ENCODE peak calls at places on chromosomes 12 and 14, in four cellular contexts. I, E, S and Q are unnamed samples.

GRCh38 chr14:95683793-95684192 is 2.4 kb upstream of the TCL1B start:
- DNase-seq in I (peak), E (peak), S (no peak), Q (peak)

GRCh38 chr12:62785941-62786559 is 148.9 kb downstream of the PPM1H start:
- DNase-seq in I (no peak), E (no peak), S (no peak), Q (peak)

GRCh38 chr12:112357214-112357613 is 25.0 kb downstream of the HECTD4 start:
- DNase-seq in I (no peak), E (no peak), S (no peak), Q (no peak)

GRCh38 chr12:131729254-131729955 is 18.5 kb downstream of the SFSWAP start:
- DNase-seq in I (no peak), E (no peak), S (no peak), Q (no peak)

GRCh38 chr14:86575141-86575540 is 1045.2 kb downstream of the FLRT2 start:
- DNase-seq in I (no peak), E (no peak), S (peak), Q (no peak)

GRCh38 chr12:29395356-29395755 is 14.4 kb upstream of the ERGIC2 start:
- DNase-seq in I (no peak), E (no peak), S (no peak), Q (no peak)

GRCh38 chr14:80215081-80215480 is 3.8 kb upstream of the DIO2 start:
- DNase-seq in I (no peak), E (no peak), S (no peak), Q (no peak)

GRCh38 chr14:96746101-96746500 is 51.1 kb upstream of the VRK1 start:
- DNase-seq in I (no peak), E (no peak), S (no peak), Q (no peak)

GRCh38 chr14:33039321-33039720 is 100.6 kb downstream of the NPAS3 start:
- DNase-seq in I (no peak), E (no peak), S (no peak), Q (no peak)

GRCh38 chr14:79920180-79920579 is 291.1 kb downstream of the DIO2 start:
- DNase-seq in I (no peak), E (no peak), S (no peak), Q (no peak)

GRCh38 chr14:33386771-33387170 is 448.1 kb downstream of the NPAS3 start:
- DNase-seq in I (no peak), E (no peak), S (no peak), Q (no peak)

GRCh38 chr12:119714614-119715267 is 46.8 kb downstream of the PRKAB1 start:
- DNase-seq in I (no peak), E (no peak), S (no peak), Q (no peak)

GRCh38 chr12:5533368-5533767 is 101.5 kb downstream of the NTF3 start:
- DNase-seq in I (no peak), E (no peak), S (no peak), Q (no peak)

GRCh38 chr14:90398315-90398811 is 1.5 kb downstream of the CALM1 start:
- DNase-seq in I (peak), E (no peak), S (peak), Q (peak)

GRCh38 chr12:29930503-29930902 is 146.8 kb upstream of the TMTC1 start:
- DNase-seq in I (no peak), E (no peak), S (no peak), Q (no peak)

GRCh38 chr14:75249958-75250336 is 28.7 kb upstream of the FOS start:
- DNase-seq in I (no peak), E (no peak), S (no peak), Q (no peak)

GRCh38 chr14:75247286-75247922 is 31.2 kb upstream of the FOS start:
- DNase-seq in I (no peak), E (peak), S (no peak), Q (no peak)

GRCh38 chr14:75250800-75251199 is 27.8 kb upstream of the FOS start:
- DNase-seq in I (no peak), E (no peak), S (no peak), Q (no peak)

GRCh38 chr14:75247939-75248338 is 30.7 kb upstream of the FOS start:
- DNase-seq in I (no peak), E (no peak), S (no peak), Q (no peak)

DNA sequence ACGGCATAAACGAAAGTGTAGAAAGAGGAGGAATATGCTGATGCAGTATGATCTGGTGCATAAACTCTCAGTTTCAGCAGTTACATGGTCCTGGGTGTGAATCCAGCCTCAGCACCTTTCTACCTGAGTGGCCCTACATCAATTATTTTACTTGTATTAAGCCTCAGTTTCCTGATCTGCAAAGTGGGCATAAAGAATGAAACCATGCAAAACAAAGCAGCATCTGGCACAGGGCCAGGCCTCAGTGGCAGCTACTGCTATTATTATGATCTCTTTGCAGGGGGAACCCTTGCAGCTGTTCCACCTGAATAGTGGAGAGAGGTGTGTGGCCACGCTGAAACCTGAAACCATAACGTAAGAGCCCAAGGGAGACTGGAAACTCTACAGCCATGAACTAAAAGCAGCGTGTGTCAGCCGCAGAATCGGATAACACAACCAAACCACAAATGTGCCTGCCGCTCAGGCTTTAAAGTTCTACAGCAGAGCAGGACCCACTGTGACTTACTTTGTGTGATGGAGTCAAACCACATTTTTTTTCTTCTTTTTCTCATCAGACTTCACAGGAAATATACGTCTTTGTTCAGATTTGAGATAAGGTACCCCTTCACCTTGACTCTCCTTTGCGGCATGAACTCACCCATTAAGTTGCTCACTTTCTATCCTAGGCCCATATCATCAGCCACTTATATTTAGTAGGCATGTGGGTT is 29.2 kb upstream of the FOS start:
- DNase-seq in I (no peak), E (no peak), S (no peak), Q (no peak)
- TF ChIP-seq POLR2AphosphoS5 in I (no peak), E (no peak), S (no peak), Q (no peak)

DNA sequence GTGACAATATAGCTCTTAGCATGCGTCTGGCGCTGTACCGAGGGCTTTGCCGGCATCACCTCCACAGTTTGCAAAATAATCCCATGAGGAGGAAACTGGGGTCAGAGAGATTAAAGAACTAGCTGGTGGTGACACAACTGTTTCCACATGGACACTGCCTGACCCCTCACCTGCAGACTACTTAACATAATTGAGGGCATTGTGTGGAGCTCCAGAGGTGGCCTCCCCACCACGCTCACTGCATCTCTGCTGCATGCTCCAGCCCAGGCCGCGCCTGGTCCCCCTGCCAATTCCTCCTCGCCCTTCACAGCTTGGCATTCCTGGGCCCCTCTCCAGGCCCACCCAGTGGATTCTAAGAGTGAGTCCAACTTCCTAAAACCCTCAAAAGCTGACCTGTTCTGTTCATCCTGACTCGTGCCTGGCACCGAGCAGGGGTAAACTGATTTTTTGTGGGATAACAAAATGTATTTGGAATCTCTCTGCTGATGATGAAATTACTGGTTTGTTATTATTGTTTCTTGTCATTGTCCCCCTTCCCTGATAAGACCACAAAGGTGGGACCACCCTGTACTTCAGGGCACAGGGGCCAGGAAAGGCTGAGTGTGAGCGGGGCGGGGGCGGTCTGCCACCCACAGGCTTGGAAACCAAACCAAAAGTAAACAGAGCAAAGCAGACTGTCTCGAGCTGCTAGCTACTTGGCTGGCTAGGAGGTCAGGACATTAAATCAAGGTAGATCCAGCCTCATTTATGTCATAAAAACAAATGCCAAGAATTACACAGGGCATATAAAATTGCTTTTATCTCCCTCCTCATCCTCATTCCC is 40.6 kb downstream of the CHGA start:
- DNase-seq in I (no peak), E (peak), S (no peak), Q (no peak)
- H3K27ac ChIP-seq in I (no peak), E (no peak), S (no peak), Q (no peak)

GRCh38 chr14:23564181-23564812 is 3.3 kb downstream of the AP1G2 start:
- DNase-seq in I (no peak), E (no peak), S (no peak), Q (no peak)

GRCh38 chr14:23561873-23562821 is 5.4 kb downstream of the AP1G2 start:
- DNase-seq in I (no peak), E (no peak), S (no peak), Q (no peak)

GRCh38 chr14:23561259-23561658 is 5.2 kb downstream of the THTPA start:
- DNase-seq in I (no peak), E (no peak), S (no peak), Q (no peak)

GRCh38 chr14:23563473-23564180 is 4.0 kb downstream of the AP1G2 start:
- DNase-seq in I (no peak), E (no peak), S (no peak), Q (no peak)

DNA sequence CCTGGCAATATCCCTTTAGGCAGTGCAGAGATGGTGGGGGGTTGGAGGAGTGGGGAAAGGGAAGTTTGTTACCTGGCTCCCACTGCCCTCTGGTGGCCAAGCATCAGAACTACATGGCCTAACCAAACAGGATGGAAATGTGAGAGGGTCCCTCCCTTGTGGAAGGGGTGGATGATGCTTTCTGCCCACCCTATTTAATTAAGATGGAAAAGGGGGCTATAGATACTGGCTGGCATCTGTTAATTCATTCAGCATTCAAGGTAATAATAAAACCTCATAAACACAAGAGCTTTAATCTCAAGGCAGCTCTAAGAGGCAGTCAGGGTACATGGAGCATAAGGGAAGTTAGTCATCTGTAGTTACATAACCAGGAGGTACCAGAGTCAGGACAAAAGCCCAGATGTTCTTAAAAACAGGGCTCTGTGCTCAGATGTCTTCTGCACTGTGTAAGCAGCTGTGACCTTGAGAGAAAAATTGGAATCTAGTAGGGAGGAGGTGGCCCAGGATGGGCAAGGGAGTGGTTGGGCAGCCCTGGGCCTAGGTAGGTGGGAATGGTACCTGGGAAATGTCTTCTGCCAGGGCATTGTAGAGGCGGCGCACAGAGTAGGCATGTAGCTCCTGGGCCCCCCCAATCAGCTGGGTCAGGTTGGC is 4.6 kb downstream of the AP1G2 start:
- DNase-seq in I (peak), E (peak), S (peak), Q (peak)
- TF ChIP-seq GABPA in I (no peak), E (no peak), S (no peak), Q (no peak)

DNA sequence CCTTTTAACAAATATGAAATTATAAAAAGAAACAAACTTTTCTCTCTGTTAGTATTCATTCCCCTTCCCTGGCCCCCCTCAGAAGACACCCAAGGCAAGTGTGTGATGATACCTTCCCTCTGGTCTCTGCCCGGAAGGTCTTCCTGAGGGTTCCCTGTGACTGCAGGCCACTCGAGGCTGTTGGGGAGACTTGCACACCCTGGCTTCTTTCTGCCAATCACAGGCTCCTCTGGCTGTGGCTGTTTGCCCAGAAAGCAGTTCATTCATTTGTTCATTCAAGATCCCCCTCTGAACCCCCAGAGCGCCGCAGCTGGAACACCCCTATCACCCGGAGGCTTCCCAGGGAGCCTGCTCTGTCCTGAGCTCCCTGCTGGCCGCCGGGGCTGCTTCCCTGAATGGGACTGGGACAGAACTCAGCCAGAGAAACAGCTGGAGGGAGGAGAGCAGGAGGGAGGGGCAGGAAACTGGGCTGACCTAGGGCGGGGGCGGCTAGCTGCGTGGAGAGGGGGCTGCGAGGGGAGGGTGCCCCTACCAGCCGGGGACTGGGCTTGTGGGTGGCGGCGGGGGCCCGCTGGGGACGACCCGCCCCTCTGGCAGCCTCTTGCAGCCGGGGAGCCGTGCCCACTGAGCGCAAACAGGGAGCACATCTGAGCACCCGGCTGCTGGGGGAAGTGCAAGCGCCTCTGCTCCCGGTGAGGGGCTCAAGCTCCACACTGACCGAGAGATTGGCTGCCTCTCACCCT is at the start of gene CMKLR1:
- DNase-seq in I (peak), E (no peak), S (peak), Q (no peak)
- TF ChIP-seq POLR2AphosphoS5 in I (no peak), E (no peak), S (no peak), Q (no peak)

GRCh38 chr12:92745874-92746553 is 43.2 kb downstream of the PLEKHG7 start:
- DNase-seq in I (no peak), E (no peak), S (peak), Q (no peak)
- H3K27ac ChIP-seq in I (no peak), E (no peak), S (peak), Q (no peak)

DNA sequence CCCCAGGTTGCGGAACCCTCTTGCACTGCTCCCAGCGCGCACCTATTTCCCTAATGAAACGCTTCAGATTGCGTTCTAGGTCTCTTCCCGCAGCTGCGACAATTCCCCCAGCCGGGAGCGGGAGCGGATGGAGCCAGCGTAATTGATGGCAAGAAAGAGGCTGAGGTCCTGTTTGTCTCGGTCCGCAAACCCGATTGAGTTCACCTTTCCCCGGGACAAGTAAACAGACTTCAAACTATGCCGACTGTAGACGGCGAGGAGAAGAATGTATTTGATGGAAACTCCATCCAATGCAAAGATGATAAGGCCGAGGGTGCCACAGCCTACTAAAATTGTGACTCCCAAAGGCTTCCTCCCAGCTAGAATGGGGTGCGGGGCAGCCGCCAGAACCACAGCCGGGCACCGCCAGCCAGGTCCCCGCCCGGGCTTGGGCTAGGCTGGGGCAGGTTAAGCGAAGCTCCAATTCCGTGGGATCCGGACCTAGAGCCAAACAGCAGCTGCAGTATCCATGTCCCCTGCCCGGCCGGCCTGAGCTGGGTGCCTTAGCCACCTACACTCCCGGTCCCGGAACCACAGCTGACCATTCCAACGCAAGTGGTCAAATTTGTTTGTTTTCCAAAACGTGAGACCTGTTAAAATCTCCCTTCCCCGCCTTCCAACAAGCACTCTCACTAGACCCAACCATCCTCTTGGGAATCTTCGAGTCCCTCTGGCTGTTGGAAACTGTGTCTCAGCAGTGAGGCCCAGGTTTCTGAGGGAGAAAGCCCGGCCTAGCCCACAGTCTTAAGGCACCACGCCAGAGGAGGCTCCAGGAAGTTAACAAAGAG is 5.5 kb downstream of the NKX2-1 start:
- DNase-seq in I (peak), E (peak), S (no peak), Q (no peak)
- TF ChIP-seq GABPA in I (no peak), E (no peak), S (no peak), Q (no peak)

GRCh38 chr12:124754949-124755800 is 108.5 kb downstream of the SCARB1 start:
- DNase-seq in I (no peak), E (no peak), S (peak), Q (peak)
- TF ChIP-seq POLR2AphosphoS5 in I (no peak), E (no peak), S (no peak), Q (peak)

GRCh38 chr12:111352300-111352993 is 16.4 kb downstream of the PHETA1 start:
- DNase-seq in I (no peak), E (no peak), S (no peak), Q (no peak)
- H3K27ac ChIP-seq in I (no peak), E (no peak), S (no peak), Q (no peak)

GRCh38 chr14:68813318-68813838 is 20.5 kb upstream of the ZFP36L1 start:
- DNase-seq in I (no peak), E (no peak), S (no peak), Q (no peak)
- TF ChIP-seq GABPA in I (no peak), E (no peak), S (no peak), Q (no peak)